ENCODE peak calls at places on chromosomes 16 and 17, in four cellular contexts. R is K562, M is HepG2, I is SK-N-SH. Q is an unnamed sample.

GRCh38 chr17:19380551-19381284 is 2.4 kb downstream of the MAPK7 start:
- DNase-seq in R (no peak), M (no peak), I (no peak), Q (no peak)

GRCh38 chr17:2405247-2405926 is 4.5 kb upstream of the MNT start:
- DNase-seq in R (no peak), M (no peak), I (no peak), Q (no peak)

GRCh38 chr16:81673432-81673831 is 105.7 kb upstream of the PLCG2 start:
- DNase-seq in R (no peak), M (no peak), I (no peak), Q (no peak)

GRCh38 chr16:30368122-30368791 is 2.0 kb downstream of the TBC1D10B start:
- DNase-seq in R (no peak), M (no peak), I (no peak), Q (no peak)

GRCh38 chr17:44759096-44759915 is 518 bp downstream of the ADAM11 start:
- DNase-seq in R (peak), M (no peak), I (peak), Q (no peak)

GRCh38 chr17:78458739-78459335 is 80.4 kb downstream of the PGS1 start:
- DNase-seq in R (no peak), M (no peak), I (no peak), Q (no peak)

GRCh38 chr16:25109643-25110042 is 1.9 kb upstream of the LCMT1 start:
- DNase-seq in R (no peak), M (peak), I (no peak), Q (peak)

GRCh38 chr17:77200711-77201110 is 59.9 kb downstream of the SEC14L1 start:
- DNase-seq in R (no peak), M (no peak), I (no peak), Q (no peak)

GRCh38 chr17:35236821-35237220 is 6.1 kb upstream of the SLFN5 start:
- DNase-seq in R (no peak), M (no peak), I (no peak), Q (no peak)

GRCh38 chr17:50691550-50692447 is 15.9 kb downstream of the ANKRD40 start:
- DNase-seq in R (no peak), M (peak), I (no peak), Q (no peak)

GRCh38 chr17:80949451-80950421 is 41.9 kb upstream of the CHMP6 start:
- DNase-seq in R (no peak), M (no peak), I (no peak), Q (no peak)

GRCh38 chr16:15567823-15568222 is 75.1 kb downstream of the MARF1 start:
- DNase-seq in R (no peak), M (no peak), I (no peak), Q (no peak)

GRCh38 chr16:12542818-12543699 is 260.6 kb downstream of the CPPED1 start:
- DNase-seq in R (no peak), M (no peak), I (no peak), Q (no peak)

GRCh38 chr17:49494937-49495841 is at the start of gene NGFR:
- DNase-seq in R (peak), M (no peak), I (peak), Q (no peak)

GRCh38 chr16:13543850-13544249 is 376.1 kb upstream of the ERCC4 start:
- DNase-seq in R (no peak), M (no peak), I (no peak), Q (no peak)

GRCh38 chr17:18033442-18034099 is 5.4 kb downstream of the ATPAF2 start:
- DNase-seq in R (peak), M (peak), I (peak), Q (peak)

GRCh38 chr17:57317016-57317415 is 60.7 kb downstream of the MSI2 start:
- DNase-seq in R (no peak), M (no peak), I (no peak), Q (no peak)

GRCh38 chr17:52536466-52536865 is 378.0 kb upstream of the CA10 start:
- DNase-seq in R (no peak), M (no peak), I (no peak), Q (no peak)

GRCh38 chr16:49723310-49723709 is 132.6 kb downstream of the ZNF423 start:
- DNase-seq in R (no peak), M (no peak), I (no peak), Q (no peak)

GRCh38 chr17:36182176-36183000 is 6.0 kb upstream of the TBC1D3B start:
- DNase-seq in R (no peak), M (no peak), I (no peak), Q (no peak)

GRCh38 chr17:18331879-18332278 is 16.8 kb downstream of the SMCR8 start:
- DNase-seq in R (no peak), M (no peak), I (no peak), Q (no peak)

GRCh38 chr17:42667088-42667951 is 8.2 kb downstream of the TUBG2 start:
- DNase-seq in R (no peak), M (peak), I (peak), Q (peak)

GRCh38 chr17:29149431-29150064 is 30.6 kb downstream of the MYO18A start:
- DNase-seq in R (no peak), M (no peak), I (no peak), Q (no peak)

GRCh38 chr17:1153795-1154546 is 25.8 kb downstream of the ABR start:
- DNase-seq in R (no peak), M (peak), I (peak), Q (no peak)

GRCh38 chr17:40448213-40448638 is 5.0 kb downstream of the IGFBP4 start:
- DNase-seq in R (no peak), M (peak), I (no peak), Q (no peak)

GRCh38 chr17:55134486-55135157 is 130.1 kb upstream of the HLF start:
- DNase-seq in R (no peak), M (no peak), I (no peak), Q (no peak)

GRCh38 chr17:16352838-16353701 is at the start of gene CENPV:
- DNase-seq in R (peak), M (peak), I (peak), Q (peak)

GRCh38 chr16:11217651-11218323 is 38.2 kb downstream of the SOCS1 start:
- DNase-seq in R (no peak), M (no peak), I (no peak), Q (no peak)

GRCh38 chr17:28327709-28328108 is 7.6 kb downstream of the IFT20 start:
- DNase-seq in R (no peak), M (no peak), I (no peak), Q (no peak)

GRCh38 chr17:4162775-4163498 is 19.9 kb downstream of the CYB5D2 start:
- DNase-seq in R (no peak), M (no peak), I (no peak), Q (no peak)

GRCh38 chr16:3095869-3096268 is 3.2 kb downstream of the ZSCAN10 start:
- DNase-seq in R (peak), M (no peak), I (peak), Q (peak)

GRCh38 chr16:56753410-56753809 is 23.5 kb downstream of the NUP93 start:
- DNase-seq in R (no peak), M (no peak), I (no peak), Q (no peak)

GRCh38 chr16:84725481-84726078 is 25.8 kb downstream of the USP10 start:
- DNase-seq in R (no peak), M (no peak), I (no peak), Q (no peak)
- TF ChIP-seq ELF1 in R (no peak), M (no peak), I (no peak), Q (no peak)

DNA sequence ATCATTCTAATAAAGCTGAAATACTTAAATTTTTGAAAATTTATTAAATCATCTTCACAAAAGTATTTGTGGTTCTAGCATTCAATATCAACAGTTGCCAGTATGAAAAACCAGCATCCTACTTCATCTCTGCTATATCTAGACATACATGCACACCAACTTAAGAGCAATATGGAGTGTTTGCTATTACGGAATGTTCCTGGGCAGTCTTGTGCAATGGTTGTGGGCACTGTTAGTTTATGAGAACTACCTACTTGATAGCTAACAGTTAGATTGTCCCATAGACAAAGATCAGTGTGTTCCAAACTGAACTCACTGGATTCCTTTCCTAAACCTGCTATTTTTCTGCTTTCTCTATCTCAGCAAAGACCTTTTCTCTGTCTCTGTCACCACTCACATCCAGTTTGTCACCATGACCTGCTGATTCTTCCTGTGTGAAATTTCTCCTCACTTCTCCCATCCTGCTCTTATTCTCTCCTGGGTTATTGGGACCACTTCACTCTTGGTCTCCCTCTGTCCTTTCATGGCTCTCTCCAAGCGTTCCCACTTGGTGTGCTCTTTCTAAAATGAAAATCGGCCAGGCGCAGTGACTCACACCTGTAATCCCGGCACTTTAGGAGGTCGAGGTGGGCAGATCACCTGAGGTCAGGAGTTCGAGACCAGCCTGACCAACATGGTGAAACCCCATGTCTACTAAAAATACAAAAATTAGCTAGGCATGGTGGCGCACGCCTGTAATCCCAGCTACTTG is 27.7 kb downstream of the CNTROB start:
- DNase-seq in R (no peak), M (peak), I (no peak), Q (no peak)
- TF ChIP-seq ELF1 in R (no peak), M (no peak), I (no peak), Q (no peak)

GRCh38 chr17:45782889-45783592 is 1.1 kb upstream of the CRHR1 start:
- DNase-seq in R (peak), M (no peak), I (peak), Q (no peak)
- TF ChIP-seq ELF1 in R (no peak), M (no peak), I (no peak), Q (no peak)

GRCh38 chr16:8948831-8949230 is 14.9 kb downstream of the USP7 start:
- DNase-seq in R (no peak), M (no peak), I (no peak), Q (no peak)

GRCh38 chr16:8949536-8950418 is 13.9 kb downstream of the USP7 start:
- DNase-seq in R (no peak), M (no peak), I (no peak), Q (no peak)

GRCh38 chr16:8952281-8952751 is 11.4 kb downstream of the USP7 start:
- DNase-seq in R (no peak), M (no peak), I (no peak), Q (no peak)

GRCh38 chr16:8951447-8952280 is 12.0 kb downstream of the USP7 start:
- DNase-seq in R (no peak), M (no peak), I (no peak), Q (no peak)

GRCh38 chr16:8950580-8951077 is 13.1 kb downstream of the USP7 start:
- DNase-seq in R (no peak), M (no peak), I (no peak), Q (no peak)
- TF ChIP-seq ELF1 in R (no peak), M (no peak), I (no peak), Q (no peak)

GRCh38 chr16:31513126-31513525 is 4.9 kb upstream of the RUSF1 start:
- DNase-seq in R (no peak), M (no peak), I (no peak), Q (no peak)
- TF ChIP-seq ELF1 in R (no peak), M (no peak), I (no peak), Q (no peak)

GRCh38 chr16:5615868-5616642 is 518.5 kb upstream of the EEF2KMT start:
- DNase-seq in R (peak), M (peak), I (peak), Q (peak)
- TF ChIP-seq ELF1 in R (peak), M (peak), I (no peak), Q (no peak)

GRCh38 chr17:37406635-37407455 is at the start of the genes ACACA and TADA2A:
- DNase-seq in R (peak), M (peak), I (peak), Q (peak)
- TF ChIP-seq ELF1 in R (no peak), M (peak), I (no peak), Q (no peak)

DNA sequence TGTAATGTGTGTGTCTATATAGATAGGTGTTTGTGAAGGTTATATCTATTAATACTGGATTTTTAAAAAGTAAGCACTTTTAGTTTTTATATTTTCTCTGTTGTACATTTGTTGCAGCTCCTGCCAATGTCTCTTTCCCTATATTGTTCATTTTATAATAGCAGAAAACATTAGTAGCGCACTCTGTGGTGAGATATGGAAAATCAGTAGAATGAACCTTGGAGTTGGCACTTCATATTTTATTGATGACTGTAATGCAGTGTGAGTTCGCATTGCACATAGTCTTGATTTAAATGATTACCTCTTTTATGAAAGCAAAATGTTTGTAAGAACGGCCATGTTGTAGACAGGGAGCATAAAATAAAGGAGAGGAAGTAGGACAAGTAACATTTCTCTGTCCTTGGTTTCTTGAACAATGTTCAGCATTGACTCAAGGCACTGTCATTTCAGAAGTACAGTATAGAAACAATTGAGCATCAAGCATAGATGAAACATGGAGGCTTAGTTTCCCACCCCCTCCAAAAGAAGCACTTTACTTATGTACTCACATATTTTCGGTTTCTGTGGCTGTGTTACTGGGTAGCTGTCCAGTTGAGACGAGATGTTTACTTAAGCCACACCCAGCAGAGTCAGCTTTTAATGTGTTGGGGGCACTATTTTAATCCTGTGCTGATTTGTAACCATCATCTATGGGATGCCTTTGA is 74.0 kb downstream of the TANC2 start:
- DNase-seq in R (no peak), M (no peak), I (no peak), Q (peak)
- TF ChIP-seq ELF1 in R (no peak), M (no peak), I (no peak), Q (no peak)